ENCODE peak calls at places on chromosomes 12 and 14, in eight cellular contexts. One of them, this sample, is unnamed.

GRCh38 chr12:54700301-54700700 is 52.1 kb upstream of the DCD start:
- DNase-seq in effector memory CD8-positive, alpha-beta T cell: no peak
- DNase-seq in EL: no peak
- DNase-seq in putamen: no peak
- DNase-seq in T-cell: no peak
- DNase-seq in activated CD4-positive, alpha-beta T cell treated with anti-CD3 and anti-CD28 coated beads, Interleukin-2, amount 50 U/mL, for 1 hour: no peak
- DNase-seq in brain microvascular endothelial cell: no peak
- DNase-seq in fibroblast of the aortic adventitia: no peak
- DNase-seq in this sample: no peak

GRCh38 chr12:109182041-109182839 is 65.9 kb downstream of the ACACB start:
- DNase-seq in effector memory CD8-positive, alpha-beta T cell: no peak
- DNase-seq in EL: no peak
- DNase-seq in putamen: peak; percentile 31
- DNase-seq in T-cell: no peak
- DNase-seq in activated CD4-positive, alpha-beta T cell treated with anti-CD3 and anti-CD28 coated beads, Interleukin-2, amount 50 U/mL, for 1 hour: no peak
- DNase-seq in brain microvascular endothelial cell: no peak
- DNase-seq in fibroblast of the aortic adventitia: no peak
- DNase-seq in this sample: no peak

GRCh38 chr14:32010561-32011188 is 66.4 kb upstream of the ARHGAP5 start:
- DNase-seq in effector memory CD8-positive, alpha-beta T cell: no peak
- DNase-seq in EL: peak; percentile 83
- DNase-seq in putamen: no peak
- DNase-seq in T-cell: no peak
- DNase-seq in activated CD4-positive, alpha-beta T cell treated with anti-CD3 and anti-CD28 coated beads, Interleukin-2, amount 50 U/mL, for 1 hour: no peak
- DNase-seq in brain microvascular endothelial cell: peak; percentile 81
- DNase-seq in fibroblast of the aortic adventitia: peak; percentile 39
- DNase-seq in this sample: no peak

GRCh38 chr14:75514673-75515630 is 7.3 kb upstream of the BATF start:
- DNase-seq in effector memory CD8-positive, alpha-beta T cell: peak; percentile 60
- DNase-seq in EL: peak; percentile 13
- DNase-seq in putamen: no peak
- DNase-seq in T-cell: no peak
- DNase-seq in activated CD4-positive, alpha-beta T cell treated with anti-CD3 and anti-CD28 coated beads, Interleukin-2, amount 50 U/mL, for 1 hour: peak; percentile 36
- DNase-seq in brain microvascular endothelial cell: no peak
- DNase-seq in fibroblast of the aortic adventitia: peak; percentile 30
- DNase-seq in this sample: peak; percentile 75

GRCh38 chr12:71312767-71313375 is 126.7 kb upstream of the LGR5 start:
- DNase-seq in effector memory CD8-positive, alpha-beta T cell: no peak
- DNase-seq in EL: peak; percentile 6
- DNase-seq in putamen: no peak
- DNase-seq in T-cell: no peak
- DNase-seq in activated CD4-positive, alpha-beta T cell treated with anti-CD3 and anti-CD28 coated beads, Interleukin-2, amount 50 U/mL, for 1 hour: no peak
- DNase-seq in brain microvascular endothelial cell: no peak
- DNase-seq in fibroblast of the aortic adventitia: peak; percentile 64
- DNase-seq in this sample: no peak

GRCh38 chr12:1553987-1554982 is 40.1 kb downstream of the FBXL14 start:
- DNase-seq in effector memory CD8-positive, alpha-beta T cell: no peak
- DNase-seq in EL: no peak
- DNase-seq in putamen: no peak
- DNase-seq in T-cell: no peak
- DNase-seq in activated CD4-positive, alpha-beta T cell treated with anti-CD3 and anti-CD28 coated beads, Interleukin-2, amount 50 U/mL, for 1 hour: no peak
- DNase-seq in brain microvascular endothelial cell: no peak
- DNase-seq in fibroblast of the aortic adventitia: no peak
- DNase-seq in this sample: no peak

GRCh38 chr14:100621806-100622205 is 34.6 kb upstream of the BEGAIN start:
- DNase-seq in effector memory CD8-positive, alpha-beta T cell: no peak
- DNase-seq in EL: no peak
- DNase-seq in putamen: no peak
- DNase-seq in T-cell: no peak
- DNase-seq in activated CD4-positive, alpha-beta T cell treated with anti-CD3 and anti-CD28 coated beads, Interleukin-2, amount 50 U/mL, for 1 hour: no peak
- DNase-seq in brain microvascular endothelial cell: no peak
- DNase-seq in fibroblast of the aortic adventitia: no peak
- DNase-seq in this sample: no peak

GRCh38 chr14:52153939-52154338 is 85.1 kb upstream of the NID2 start:
- DNase-seq in effector memory CD8-positive, alpha-beta T cell: no peak
- DNase-seq in EL: no peak
- DNase-seq in putamen: no peak
- DNase-seq in T-cell: no peak
- DNase-seq in activated CD4-positive, alpha-beta T cell treated with anti-CD3 and anti-CD28 coated beads, Interleukin-2, amount 50 U/mL, for 1 hour: no peak
- DNase-seq in brain microvascular endothelial cell: no peak
- DNase-seq in fibroblast of the aortic adventitia: no peak
- DNase-seq in this sample: peak; percentile 24

GRCh38 chr12:8157484-8158198 is 826 bp downstream of the ZNF705A start:
- DNase-seq in effector memory CD8-positive, alpha-beta T cell: no peak
- DNase-seq in EL: peak; percentile 9
- DNase-seq in putamen: no peak
- DNase-seq in T-cell: no peak
- DNase-seq in activated CD4-positive, alpha-beta T cell treated with anti-CD3 and anti-CD28 coated beads, Interleukin-2, amount 50 U/mL, for 1 hour: no peak
- DNase-seq in brain microvascular endothelial cell: no peak
- DNase-seq in fibroblast of the aortic adventitia: no peak
- DNase-seq in this sample: no peak

GRCh38 chr12:120413901-120414695 is 23.8 kb upstream of the COX6A1 start:
- DNase-seq in effector memory CD8-positive, alpha-beta T cell: no peak
- DNase-seq in EL: no peak
- DNase-seq in putamen: peak; percentile 57
- DNase-seq in T-cell: no peak
- DNase-seq in activated CD4-positive, alpha-beta T cell treated with anti-CD3 and anti-CD28 coated beads, Interleukin-2, amount 50 U/mL, for 1 hour: no peak
- DNase-seq in brain microvascular endothelial cell: no peak
- DNase-seq in fibroblast of the aortic adventitia: no peak
- DNase-seq in this sample: no peak

GRCh38 chr14:45251912-45252311 is 1.1 kb downstream of the MIS18BP1 start:
- DNase-seq in effector memory CD8-positive, alpha-beta T cell: no peak
- DNase-seq in EL: peak; percentile 37
- DNase-seq in putamen: peak; percentile 15
- DNase-seq in T-cell: no peak
- DNase-seq in activated CD4-positive, alpha-beta T cell treated with anti-CD3 and anti-CD28 coated beads, Interleukin-2, amount 50 U/mL, for 1 hour: no peak
- DNase-seq in brain microvascular endothelial cell: no peak
- DNase-seq in fibroblast of the aortic adventitia: peak; percentile 26
- DNase-seq in this sample: no peak

GRCh38 chr12:115491851-115492250 is 785.6 kb downstream of the MED13L start:
- DNase-seq in effector memory CD8-positive, alpha-beta T cell: no peak
- DNase-seq in EL: no peak
- DNase-seq in putamen: no peak
- DNase-seq in T-cell: no peak
- DNase-seq in activated CD4-positive, alpha-beta T cell treated with anti-CD3 and anti-CD28 coated beads, Interleukin-2, amount 50 U/mL, for 1 hour: no peak
- DNase-seq in brain microvascular endothelial cell: no peak
- DNase-seq in fibroblast of the aortic adventitia: no peak
- DNase-seq in this sample: no peak

GRCh38 chr14:28494196-28494595 is 272.4 kb upstream of the FOXG1 start:
- DNase-seq in effector memory CD8-positive, alpha-beta T cell: no peak
- DNase-seq in EL: no peak
- DNase-seq in putamen: no peak
- DNase-seq in T-cell: no peak
- DNase-seq in activated CD4-positive, alpha-beta T cell treated with anti-CD3 and anti-CD28 coated beads, Interleukin-2, amount 50 U/mL, for 1 hour: no peak
- DNase-seq in brain microvascular endothelial cell: no peak
- DNase-seq in fibroblast of the aortic adventitia: peak; percentile 1
- DNase-seq in this sample: no peak

GRCh38 chr12:26331960-26332359 is 136.6 kb downstream of the SSPN start:
- DNase-seq in effector memory CD8-positive, alpha-beta T cell: no peak
- DNase-seq in EL: no peak
- DNase-seq in putamen: no peak
- DNase-seq in T-cell: no peak
- DNase-seq in activated CD4-positive, alpha-beta T cell treated with anti-CD3 and anti-CD28 coated beads, Interleukin-2, amount 50 U/mL, for 1 hour: no peak
- DNase-seq in brain microvascular endothelial cell: no peak
- DNase-seq in fibroblast of the aortic adventitia: no peak
- DNase-seq in this sample: no peak

This sample was measured in immature natural killer cell.